ENCODE peak calls at places on chromosomes 16 and 17, in five cellular contexts. B is PC-3, I is left lung, S is esophagus squamous epithelium, M is heart left ventricle. E is an unnamed sample.

GRCh38 chr17:80111702-80112470 is 10.5 kb downstream of the GAA start:
- DNase-seq in B (no peak), M (no peak), S (no peak), I (no peak), E (no peak)

GRCh38 chr17:59436900-59437299 is 105.4 kb downstream of the YPEL2 start:
- DNase-seq in S (no peak), M (peak; percentile 63), I (no peak), B (no peak), E (no peak)

GRCh38 chr17:75557075-75557851 is 30.3 kb upstream of the MYO15B start:
- DNase-seq in B (peak; percentile 78), I (peak; percentile 84), S (no peak), M (no peak), E (peak; percentile 5)

GRCh38 chr16:4360538-4361021 is 9.5 kb upstream of the PAM16 start:
- DNase-seq in M (no peak), B (no peak), I (no peak), S (no peak), E (no peak)

GRCh38 chr16:75580-76501 is 2.2 kb upstream of the MPG start:
- DNase-seq in I (peak; percentile 76), S (no peak), B (no peak), M (peak; percentile 80), E (peak; percentile 96)

GRCh38 chr16:75621170-75621477 is 2.0 kb downstream of the ADAT1 start:
- DNase-seq in B (peak; percentile 39), S (no peak), I (no peak), M (no peak), E (peak; percentile 70)

GRCh38 chr17:28949185-28950016 is 1.9 kb downstream of the PHF12 start:
- DNase-seq in I (peak; percentile 76), M (peak; percentile 67), S (no peak), B (peak; percentile 26), E (peak; percentile 79)

GRCh38 chr17:40935624-40936023 is 1.8 kb downstream of the KRT23 start:
- DNase-seq in I (no peak), M (no peak), B (no peak), S (no peak), E (no peak)

GRCh38 chr17:51289776-51290175 is 29.4 kb downstream of the UTP18 start:
- DNase-seq in I (no peak), M (no peak), B (no peak), S (no peak), E (no peak)

GRCh38 chr17:43350888-43351361 is 47.9 kb upstream of the ARL4D start:
- DNase-seq in M (no peak), I (no peak), S (no peak), B (no peak), E (no peak)

DNA sequence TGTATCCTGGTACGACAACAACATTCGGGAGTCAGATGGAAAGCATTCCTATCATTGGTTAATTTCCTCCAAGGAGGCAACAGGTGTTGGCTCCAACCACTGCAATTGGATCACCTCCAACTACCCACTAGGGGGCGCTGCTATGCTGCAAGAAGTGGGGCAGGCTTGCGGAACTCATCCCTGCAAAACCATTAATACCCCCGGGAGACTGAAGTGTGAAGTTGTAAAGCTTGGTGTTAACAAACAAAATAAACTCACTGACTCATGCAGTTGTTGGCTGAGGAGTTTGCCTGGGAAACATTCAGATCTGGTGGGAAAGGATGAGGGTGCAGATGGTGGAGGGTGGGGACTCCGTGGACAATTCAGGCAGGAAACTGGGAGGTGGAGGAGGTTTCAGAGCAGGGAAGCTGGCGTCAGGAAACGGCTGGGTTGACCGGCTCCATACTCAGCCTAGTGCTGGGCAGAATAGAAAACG is 84.9 kb downstream of the HS3ST2 start:
- DNase-seq in M (peak; percentile 87), I (peak; percentile 38), S (no peak), B (peak; percentile 55), E (peak; percentile 76)
- TF ChIP-seq CTCF in M (peak; percentile 92), I (peak; percentile 66), S (peak; percentile 75), B (peak; percentile 77), E (peak; percentile 70)

DNA sequence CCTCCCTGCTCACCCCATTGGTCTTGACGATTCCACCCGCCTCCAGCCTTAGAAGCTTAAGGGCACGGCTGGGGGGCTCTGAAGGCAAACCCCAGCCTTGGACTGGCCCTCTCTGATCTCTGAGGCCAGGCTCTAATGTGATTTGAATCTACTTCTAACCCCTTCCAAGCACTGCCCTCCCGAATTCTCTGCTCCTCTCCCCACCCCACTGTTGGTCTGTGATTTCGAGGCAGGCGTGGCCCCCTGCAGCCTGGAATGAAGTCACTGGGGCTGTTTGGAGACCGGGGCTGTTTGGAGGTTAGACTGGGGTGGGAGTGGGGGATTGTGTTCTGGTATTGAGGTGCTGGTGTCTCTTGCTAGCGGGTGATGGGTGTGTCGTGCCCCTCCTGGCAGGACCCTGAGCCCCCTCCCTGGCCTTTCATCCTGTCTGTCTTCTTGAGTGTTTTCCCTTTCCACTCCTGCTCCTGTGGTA is 2.2 kb downstream of the GRB7 start:
- DNase-seq in I (no peak), M (no peak), B (peak; percentile 28), S (no peak), E (no peak)
- H3K4me3 ChIP-seq in I (peak overlapping the region; percentile 36), M (no peak overlapping the region), B (peak overlapping the region; percentile 88), S (peak overlapping the region; percentile 64), E (no peak overlapping the region)

GRCh38 chr16:31714899-31715504 is 158.6 kb upstream of the ZNF267 start:
- DNase-seq in B (no peak), I (no peak), M (no peak), S (no peak), E (no peak)

GRCh38 chr16:31712064-31712540 is 161.5 kb upstream of the ZNF267 start:
- DNase-seq in I (no peak), M (no peak), S (no peak), B (no peak), E (no peak)

GRCh38 chr16:31713945-31714898 is 159.4 kb upstream of the ZNF267 start:
- DNase-seq in S (no peak), I (no peak), B (no peak), M (no peak), E (no peak)

GRCh38 chr16:31711344-31711845 is 162.2 kb upstream of the ZNF267 start:
- DNase-seq in S (no peak), M (no peak), I (no peak), B (no peak), E (no peak)

DNA sequence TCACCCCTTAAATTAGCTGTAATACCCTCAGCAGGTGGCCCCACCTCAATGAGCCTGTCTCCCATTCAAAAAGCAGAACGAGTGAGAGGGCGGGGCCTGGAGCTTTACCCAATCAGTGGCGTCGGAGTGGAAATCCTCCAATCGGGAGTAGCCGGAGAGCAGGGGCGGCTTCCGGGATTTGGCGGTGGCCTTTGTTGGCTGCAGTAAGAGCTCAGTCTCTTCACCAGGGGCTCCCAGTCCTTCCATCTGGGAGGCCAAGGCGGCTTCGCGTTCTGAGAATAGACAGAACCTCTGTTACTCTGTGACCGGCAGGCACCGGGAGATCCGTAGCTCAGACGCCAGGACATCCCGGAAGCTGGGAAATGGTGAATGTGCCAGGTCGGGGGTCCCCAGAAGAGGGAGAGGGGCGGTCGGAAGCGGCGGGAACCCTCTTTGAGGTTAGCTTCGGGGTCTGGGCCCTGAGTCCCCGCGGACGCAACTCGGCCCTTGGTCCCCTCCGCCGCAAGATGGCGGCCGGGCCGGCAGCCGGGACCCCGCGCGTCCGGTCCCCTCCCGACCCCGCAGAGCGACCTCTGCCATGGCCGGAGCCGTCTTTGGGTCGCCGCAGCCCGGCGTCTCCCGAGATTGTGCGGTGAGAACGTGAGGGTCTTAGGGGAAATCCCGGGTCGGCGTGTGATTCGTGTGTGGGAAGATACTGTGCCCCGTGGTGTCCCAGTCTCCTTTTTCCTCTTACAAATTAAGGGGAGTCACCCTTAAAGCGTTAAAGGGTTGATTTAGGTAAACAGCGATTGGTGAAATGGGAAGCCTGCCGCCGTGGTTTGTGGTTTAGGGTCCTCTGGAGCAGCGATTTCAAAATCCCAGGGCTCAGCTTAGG is 160.3 kb upstream of the ZNF267 start:
- DNase-seq in B (peak; percentile 90), M (peak; percentile 94), I (peak; percentile 93), S (peak; percentile 64), E (peak; percentile 86)
- TF ChIP-seq CTCF in B (no peak), M (no peak), I (no peak), S (no peak), E (no peak)

GRCh38 chr17:30819941-30820705 is 4.4 kb downstream of the CRLF3 start:
- DNase-seq in B (no peak), M (no peak), S (no peak), I (no peak), E (no peak)
- H3K4me3 ChIP-seq in B (no peak overlapping the region), M (no peak overlapping the region), S (no peak overlapping the region), I (no peak overlapping the region), E (no peak overlapping the region)

GRCh38 chr17:71765437-71765836 is 355.4 kb upstream of the SOX9 start:
- DNase-seq in B (no peak), M (no peak), S (no peak), I (no peak), E (no peak)

GRCh38 chr17:71760062-71760720 is 360.6 kb upstream of the SOX9 start:
- DNase-seq in I (no peak), B (peak; percentile 93), S (no peak), M (no peak), E (no peak)

GRCh38 chr17:71762526-71762925 is 358.3 kb upstream of the SOX9 start:
- DNase-seq in B (no peak), M (no peak), I (no peak), S (no peak), E (no peak)

GRCh38 chr17:71759422-71760060 is 361.3 kb upstream of the SOX9 start:
- DNase-seq in B (no peak), S (no peak), I (no peak), M (no peak), E (no peak)

DNA sequence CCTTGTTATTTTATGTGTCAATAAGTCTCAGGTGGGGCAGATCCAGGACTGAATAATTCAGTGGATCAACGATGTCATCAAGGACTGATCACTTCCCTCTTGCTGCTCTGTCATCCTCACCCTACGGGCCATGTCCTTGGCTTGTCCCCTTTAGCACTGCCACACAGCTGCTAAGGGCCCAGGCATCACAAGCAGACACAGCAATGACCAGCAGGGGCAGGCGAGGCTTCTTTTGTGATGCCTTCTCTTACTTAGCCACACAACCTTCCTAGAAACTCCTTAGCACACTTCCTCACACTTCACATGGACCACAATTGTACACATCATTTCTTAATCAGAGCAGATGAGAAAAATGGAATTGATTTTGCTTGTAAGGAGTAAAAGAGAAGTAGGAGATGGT is 356.3 kb upstream of the SOX9 start:
- DNase-seq in S (no peak), M (no peak), I (no peak), B (peak; percentile 53), E (no peak)
- TF ChIP-seq CTCF in S (no peak), M (peak; percentile 28), I (no peak), B (peak; percentile 71), E (no peak)

DNA sequence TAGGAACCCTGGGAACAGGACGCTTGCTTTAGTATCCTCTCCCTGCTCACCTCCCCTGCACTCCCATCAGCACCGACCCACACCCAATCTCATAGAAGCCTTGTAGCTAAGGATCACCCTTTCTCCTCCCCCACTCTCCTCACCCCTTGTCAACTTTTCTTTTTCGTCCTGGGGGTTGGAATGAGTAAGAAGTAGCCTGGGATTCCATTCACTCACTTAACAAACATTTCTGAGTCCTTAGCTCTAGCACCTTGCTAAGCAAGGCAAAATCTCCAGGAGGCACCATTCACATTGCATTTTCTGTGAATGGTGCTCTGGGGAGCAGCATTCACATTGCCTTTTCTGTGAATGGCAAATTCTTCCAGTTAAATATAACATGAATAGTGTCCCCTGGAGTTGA is 1.1 kb upstream of the PGAP3 start:
- DNase-seq in B (no peak), I (no peak), S (no peak), M (no peak), E (no peak)
- H3K4me3 ChIP-seq in B (peak overlapping the region; percentile 86), I (no peak overlapping the region), S (peak overlapping the region; percentile 86), M (no peak overlapping the region), E (peak overlapping the region; percentile 76)

GRCh38 chr16:46688101-46688656 is 799 bp downstream of the VPS35 start:
- DNase-seq in B (peak; percentile 45), S (no peak), I (peak; percentile 78), M (peak; percentile 32), E (no peak)
- TF ChIP-seq CTCF in B (no peak), S (no peak), I (no peak), M (no peak), E (no peak)